ENCODE peak calls at places on chromosome 12, in six cellular contexts. One of them, this sample, is unnamed. For H3K9me2, the result is how much of the 10 kb centered on the place peaks cover.

GRCh38 chr12:46516933-46517578 is 144.5 kb upstream of the SLC38A2 start:
- DNase-seq in OCI-LY7: no peak
- DNase-seq in hepatocyte: no peak
- DNase-seq in Karpas-422: no peak
- DNase-seq in PC-3: no peak
- DNase-seq in PC-9: no peak
- DNase-seq in this sample: peak

GRCh38 chr12:113537751-113538087 is 66.0 kb upstream of the LHX5 start:
- DNase-seq in OCI-LY7: no peak
- DNase-seq in hepatocyte: no peak
- DNase-seq in Karpas-422: no peak
- DNase-seq in PC-3: peak
- DNase-seq in PC-9: no peak
- DNase-seq in this sample: no peak

GRCh38 chr12:131194166-131194565 is 240.5 kb downstream of the ADGRD1 start:
- DNase-seq in OCI-LY7: peak
- DNase-seq in hepatocyte: no peak
- DNase-seq in Karpas-422: peak
- DNase-seq in PC-3: no peak
- DNase-seq in PC-9: no peak
- DNase-seq in this sample: no peak

GRCh38 chr12:9906888-9907287 is 25.3 kb downstream of the CLEC2A start:
- DNase-seq in OCI-LY7: no peak
- DNase-seq in hepatocyte: no peak
- DNase-seq in Karpas-422: no peak
- DNase-seq in PC-3: no peak
- DNase-seq in PC-9: no peak
- DNase-seq in this sample: no peak

GRCh38 chr12:123951467-123951866 is 21.2 kb downstream of the CCDC92 start:
- DNase-seq in OCI-LY7: no peak
- DNase-seq in hepatocyte: no peak
- DNase-seq in Karpas-422: no peak
- DNase-seq in PC-3: no peak
- DNase-seq in PC-9: no peak
- DNase-seq in this sample: no peak

GRCh38 chr12:69514845-69515244 is 44.7 kb downstream of the FRS2 start:
- DNase-seq in OCI-LY7: no peak
- DNase-seq in hepatocyte: no peak
- DNase-seq in Karpas-422: no peak
- DNase-seq in PC-3: no peak
- DNase-seq in PC-9: no peak
- DNase-seq in this sample: no peak

GRCh38 chr12:94172973-94173372 is 24.6 kb downstream of the PLXNC1 start:
- DNase-seq in OCI-LY7: no peak
- DNase-seq in hepatocyte: peak
- DNase-seq in Karpas-422: no peak
- DNase-seq in PC-3: peak
- DNase-seq in PC-9: peak
- DNase-seq in this sample: peak

GRCh38 chr12:83573676-83574075 is 887.0 kb downstream of the TMTC2 start:
- DNase-seq in OCI-LY7: no peak
- DNase-seq in hepatocyte: peak
- DNase-seq in Karpas-422: no peak
- DNase-seq in PC-3: peak
- DNase-seq in PC-9: peak
- DNase-seq in this sample: no peak

GRCh38 chr12:122276242-122276641 is 9.9 kb upstream of the VPS33A start:
- DNase-seq in OCI-LY7: no peak
- DNase-seq in hepatocyte: no peak
- DNase-seq in Karpas-422: no peak
- DNase-seq in PC-3: no peak
- DNase-seq in PC-9: no peak
- DNase-seq in this sample: no peak

GRCh38 chr12:12349711-12350665 is at the start of gene MANSC1:
- DNase-seq in OCI-LY7: no peak
- DNase-seq in hepatocyte: peak
- DNase-seq in Karpas-422: no peak
- DNase-seq in PC-3: peak
- DNase-seq in PC-9: peak
- DNase-seq in this sample: peak

GRCh38 chr12:7369274-7369729 is 65.4 kb downstream of the ACSM4 start:
- DNase-seq in OCI-LY7: no peak
- DNase-seq in hepatocyte: no peak
- DNase-seq in Karpas-422: peak
- DNase-seq in PC-3: peak
- DNase-seq in PC-9: peak
- DNase-seq in this sample: no peak

GRCh38 chr12:57740656-57741412 is 2.3 kb upstream of the AGAP2 start:
- DNase-seq in OCI-LY7: peak
- DNase-seq in hepatocyte: no peak
- DNase-seq in Karpas-422: peak
- DNase-seq in PC-3: no peak
- DNase-seq in PC-9: no peak
- DNase-seq in this sample: peak

GRCh38 chr12:109671482-109671881 is 42.1 kb upstream of the FAM222A start:
- DNase-seq in OCI-LY7: no peak
- DNase-seq in hepatocyte: no peak
- DNase-seq in Karpas-422: no peak
- DNase-seq in PC-3: peak
- DNase-seq in PC-9: no peak
- DNase-seq in this sample: no peak

GRCh38 chr12:51773145-51773869 is 75.2 kb downstream of the FIGNL2 start:
- DNase-seq in OCI-LY7: no peak
- DNase-seq in hepatocyte: no peak
- DNase-seq in Karpas-422: no peak
- DNase-seq in PC-3: peak
- DNase-seq in PC-9: no peak
- DNase-seq in this sample: no peak

GRCh38 chr12:44847888-44848770 is 28.0 kb downstream of the NELL2 start:
- DNase-seq in OCI-LY7: peak
- DNase-seq in hepatocyte: no peak
- DNase-seq in Karpas-422: peak
- DNase-seq in PC-3: no peak
- DNase-seq in PC-9: no peak
- DNase-seq in this sample: peak

GRCh38 chr12:30308010-30308717 is 387.5 kb downstream of the IPO8 start:
- DNase-seq in OCI-LY7: no peak
- DNase-seq in hepatocyte: no peak
- DNase-seq in Karpas-422: no peak
- DNase-seq in PC-3: no peak
- DNase-seq in PC-9: no peak
- DNase-seq in this sample: no peak

GRCh38 chr12:63915105-63915830 is 70.8 kb downstream of the SRGAP1 start:
- DNase-seq in OCI-LY7: no peak
- DNase-seq in hepatocyte: no peak
- DNase-seq in Karpas-422: no peak
- DNase-seq in PC-3: peak
- DNase-seq in PC-9: peak
- DNase-seq in this sample: no peak

GRCh38 chr12:22275847-22276246 is 58.7 kb downstream of the ST8SIA1 start:
- DNase-seq in OCI-LY7: no peak
- DNase-seq in hepatocyte: peak
- DNase-seq in Karpas-422: no peak
- DNase-seq in PC-3: peak
- DNase-seq in PC-9: peak
- DNase-seq in this sample: no peak

GRCh38 chr12:67940780-67941243 is 48.4 kb upstream of the IFNG-AS1 start:
- DNase-seq in OCI-LY7: no peak
- DNase-seq in hepatocyte: peak
- DNase-seq in Karpas-422: no peak
- DNase-seq in PC-3: peak
- DNase-seq in PC-9: peak
- DNase-seq in this sample: no peak

DNA sequence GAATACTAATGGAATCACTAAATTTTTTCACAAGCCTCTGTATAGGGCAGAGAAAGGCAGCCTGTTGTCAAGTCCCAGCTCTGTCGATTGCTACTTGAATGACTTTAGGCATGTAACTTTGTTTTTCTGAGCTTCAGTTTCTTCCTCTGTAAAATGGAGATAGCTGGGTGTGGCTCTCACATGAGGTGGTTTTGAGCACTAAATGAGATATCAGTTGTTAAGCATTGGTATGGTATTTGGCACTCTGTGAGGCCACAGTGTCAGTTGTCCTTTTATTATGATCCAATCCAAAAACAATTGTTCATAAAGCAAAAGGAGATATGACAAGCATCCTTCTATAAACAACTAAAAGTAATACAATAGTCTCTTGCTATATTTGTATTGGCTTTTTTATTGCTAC is 120.6 kb downstream of the DUSP6 start:
- DNase-seq in OCI-LY7: no peak
- DNase-seq in hepatocyte: no peak
- DNase-seq in Karpas-422: no peak
- DNase-seq in PC-3: no peak
- DNase-seq in PC-9: no peak
- DNase-seq in this sample: no peak
- H3K4me2 ChIP-seq in OCI-LY7: no peak
- H3K4me2 ChIP-seq in hepatocyte: no peak
- H3K4me2 ChIP-seq in Karpas-422: no peak
- H3K4me2 ChIP-seq in PC-3: no peak
- H3K4me2 ChIP-seq in PC-9: no peak
- H3K4me2 ChIP-seq in this sample: no peak

DNA sequence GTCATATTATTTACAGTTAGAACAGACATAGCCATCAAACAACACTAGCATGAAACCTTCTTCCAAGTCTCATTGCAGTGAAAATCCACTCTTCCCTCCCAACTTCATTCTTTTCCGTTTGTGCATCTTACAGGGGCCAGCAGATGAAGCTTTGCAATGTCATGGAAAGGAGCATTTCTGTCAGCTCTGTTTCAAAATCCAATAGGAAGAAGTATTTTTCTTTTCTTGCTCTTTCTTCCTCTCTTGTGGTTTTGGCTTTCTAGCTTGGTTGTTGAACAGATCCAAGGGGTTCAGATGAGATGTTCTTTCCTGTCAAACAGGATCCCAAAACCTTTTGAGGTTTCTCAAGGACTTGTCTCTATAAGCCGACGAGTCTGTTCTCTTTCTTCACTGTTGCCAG is 416.6 kb downstream of the AEBP2 start:
- DNase-seq in OCI-LY7: no peak
- DNase-seq in hepatocyte: no peak
- DNase-seq in Karpas-422: no peak
- DNase-seq in PC-3: no peak
- DNase-seq in PC-9: no peak
- DNase-seq in this sample: no peak
- H3K9me2 ChIP-seq in OCI-LY7: under half
- H3K9me2 ChIP-seq in hepatocyte: under half
- H3K9me2 ChIP-seq in Karpas-422: under half
- H3K9me2 ChIP-seq in PC-3: under half
- H3K9me2 ChIP-seq in PC-9: under half
- H3K9me2 ChIP-seq in this sample: under half

GRCh38 chr12:28710882-28711281 is 438.2 kb upstream of the FAR2 start:
- DNase-seq in OCI-LY7: no peak
- DNase-seq in hepatocyte: no peak
- DNase-seq in Karpas-422: no peak
- DNase-seq in PC-3: peak
- DNase-seq in PC-9: no peak
- DNase-seq in this sample: no peak
- H3K4me2 ChIP-seq in OCI-LY7: no peak
- H3K4me2 ChIP-seq in hepatocyte: no peak
- H3K4me2 ChIP-seq in Karpas-422: no peak
- H3K4me2 ChIP-seq in PC-3: peak
- H3K4me2 ChIP-seq in PC-9: no peak
- H3K4me2 ChIP-seq in this sample: no peak

GRCh38 chr12:1591029-1591428 is 3.4 kb downstream of the FBXL14 start:
- DNase-seq in OCI-LY7: peak
- DNase-seq in hepatocyte: peak
- DNase-seq in Karpas-422: no peak
- DNase-seq in PC-3: peak
- DNase-seq in PC-9: peak
- DNase-seq in this sample: peak
- H3K9me2 ChIP-seq in OCI-LY7: under half
- H3K9me2 ChIP-seq in hepatocyte: under half
- H3K9me2 ChIP-seq in Karpas-422: under half
- H3K9me2 ChIP-seq in PC-3: under half
- H3K9me2 ChIP-seq in PC-9: under half
- H3K9me2 ChIP-seq in this sample: under half

GRCh38 chr12:32568241-32568640 is 110.9 kb upstream of the DNM1L start:
- DNase-seq in OCI-LY7: no peak
- DNase-seq in hepatocyte: no peak
- DNase-seq in Karpas-422: no peak
- DNase-seq in PC-3: peak
- DNase-seq in PC-9: peak
- DNase-seq in this sample: no peak
- H3K4me2 ChIP-seq in OCI-LY7: no peak
- H3K4me2 ChIP-seq in hepatocyte: no peak
- H3K4me2 ChIP-seq in Karpas-422: no peak
- H3K4me2 ChIP-seq in PC-3: peak
- H3K4me2 ChIP-seq in PC-9: peak
- H3K4me2 ChIP-seq in this sample: no peak

GRCh38 chr12:80714846-80715245 is 1.9 kb upstream of the MYF5 start:
- DNase-seq in OCI-LY7: no peak
- DNase-seq in hepatocyte: no peak
- DNase-seq in Karpas-422: no peak
- DNase-seq in PC-3: no peak
- DNase-seq in PC-9: no peak
- DNase-seq in this sample: no peak

GRCh38 chr12:80715850-80716249 is 862 bp upstream of the MYF5 start:
- DNase-seq in OCI-LY7: no peak
- DNase-seq in hepatocyte: no peak
- DNase-seq in Karpas-422: no peak
- DNase-seq in PC-3: no peak
- DNase-seq in PC-9: no peak
- DNase-seq in this sample: no peak

GRCh38 chr12:80713419-80713818 is 3.3 kb upstream of the MYF5 start:
- DNase-seq in OCI-LY7: no peak
- DNase-seq in hepatocyte: no peak
- DNase-seq in Karpas-422: no peak
- DNase-seq in PC-3: no peak
- DNase-seq in PC-9: no peak
- DNase-seq in this sample: no peak

GRCh38 chr12:80712866-80713265 is 3.8 kb upstream of the MYF5 start:
- DNase-seq in OCI-LY7: no peak
- DNase-seq in hepatocyte: no peak
- DNase-seq in Karpas-422: no peak
- DNase-seq in PC-3: no peak
- DNase-seq in PC-9: no peak
- DNase-seq in this sample: no peak

DNA sequence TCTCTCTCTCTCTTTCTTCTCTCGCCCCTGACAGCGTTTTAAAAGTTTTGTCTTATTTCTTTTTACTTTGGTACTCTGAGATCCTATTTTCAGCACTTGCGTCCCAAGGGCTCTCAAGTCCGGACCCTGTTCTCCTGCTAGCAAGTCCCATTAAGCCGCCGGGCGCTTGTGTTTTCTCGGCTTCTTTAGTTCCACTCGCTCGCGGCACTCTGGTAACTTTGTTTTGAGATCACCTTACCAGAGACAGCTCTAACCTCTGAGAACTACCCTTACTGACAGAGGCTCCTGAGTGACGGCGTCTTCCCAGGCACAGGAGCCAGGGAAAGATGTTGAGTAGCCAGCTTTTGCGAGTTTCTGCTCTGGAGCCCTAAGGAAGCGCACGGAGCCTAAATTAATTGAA is 2.7 kb upstream of the MYF5 start:
- DNase-seq in OCI-LY7: no peak
- DNase-seq in hepatocyte: peak
- DNase-seq in Karpas-422: no peak
- DNase-seq in PC-3: no peak
- DNase-seq in PC-9: no peak
- DNase-seq in this sample: no peak
- H3K9me2 ChIP-seq in OCI-LY7: under half
- H3K9me2 ChIP-seq in hepatocyte: under half
- H3K9me2 ChIP-seq in Karpas-422: under half
- H3K9me2 ChIP-seq in PC-3: under half
- H3K9me2 ChIP-seq in PC-9: under half
- H3K9me2 ChIP-seq in this sample: under half

This sample was measured in MM.1S.